ENCODE peak calls at places on chromosomes 4 and X, in seven cellular contexts. S is substantia nigra, F is HepG2, C is cardiac muscle cell, L is mammary epithelial cell, X is uterus, G is fibroblast of lung. Z is an unnamed sample.

GRCh38 chrX:124211312-124211942 is 121.0 kb upstream of the TEX13D start:
- DNase-seq in S (no peak), F (peak), G (peak), L (peak), C (peak), X (no peak), Z (no peak)

GRCh38 chr4:1033840-1034551 is 22.6 kb downstream of the FGFRL1 start:
- DNase-seq in L (no peak), G (peak), X (no peak), C (no peak), F (no peak), S (peak), Z (peak)

GRCh38 chr4:134202557-134202956 is 968 bp upstream of the PABPC4L start:
- DNase-seq in G (peak), C (no peak), X (no peak), S (no peak), L (no peak), F (no peak), Z (no peak)

GRCh38 chrX:142499992-142500391 is 294.9 kb upstream of the MAGEC2 start:
- DNase-seq in C (no peak), L (no peak), S (no peak), G (no peak), X (no peak), F (no peak), Z (no peak)

GRCh38 chr4:173835863-173836262 is 305.8 kb upstream of the HAND2 start:
- DNase-seq in S (no peak), C (peak), G (peak), L (peak), F (no peak), X (peak), Z (no peak)

GRCh38 chrX:43813898-43814297 is 68.4 kb downstream of the MAOB start:
- DNase-seq in C (peak), G (peak), S (peak), L (no peak), X (no peak), F (no peak), Z (no peak)

GRCh38 chr4:26782830-26783202 is 77.8 kb upstream of the STIM2 start:
- DNase-seq in X (no peak), L (no peak), G (no peak), F (no peak), C (no peak), S (no peak), Z (no peak)

GRCh38 chr4:6574747-6575502 is at the start of gene MAN2B2:
- DNase-seq in F (peak), S (peak), G (peak), L (peak), X (peak), C (peak), Z (peak)

GRCh38 chr4:57102050-57102564 is 8.1 kb downstream of the IGFBP7 start:
- DNase-seq in L (peak), F (peak), C (peak), G (peak), S (no peak), X (peak), Z (no peak)

GRCh38 chr4:57100979-57101629 is 9.1 kb downstream of the IGFBP7 start:
- DNase-seq in X (no peak), L (no peak), S (no peak), C (no peak), G (no peak), F (peak), Z (no peak)

GRCh38 chr4:57104706-57105560 is 5.3 kb downstream of the IGFBP7 start:
- DNase-seq in L (no peak), F (no peak), G (no peak), S (no peak), X (no peak), C (no peak), Z (no peak)

GRCh38 chr4:57099363-57099762 is 10.8 kb downstream of the IGFBP7 start:
- DNase-seq in S (no peak), C (no peak), F (peak), X (no peak), G (no peak), L (no peak), Z (no peak)

DNA sequence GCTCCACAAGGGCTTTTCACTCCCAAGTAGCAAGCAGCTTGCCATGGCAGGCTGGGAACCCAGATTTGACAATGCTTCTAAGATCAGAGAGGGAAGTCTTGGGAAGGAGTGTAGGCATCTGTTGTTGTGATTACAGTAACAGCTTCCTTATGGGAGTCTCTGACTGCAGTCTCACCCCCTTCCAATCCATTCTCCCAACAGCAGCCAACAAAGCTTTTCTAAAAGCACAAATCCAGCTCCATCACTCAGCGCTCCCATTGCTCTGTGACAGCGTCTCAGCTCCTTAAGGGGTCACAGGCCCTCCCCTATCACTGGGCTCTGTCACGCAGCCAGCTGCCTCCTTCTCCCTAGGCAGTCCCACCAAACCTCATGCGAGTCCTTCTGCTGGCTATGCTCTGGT is 7.1 kb downstream of the IGFBP7 start:
- DNase-seq in L (no peak), X (no peak), G (no peak), F (no peak), C (no peak), S (no peak), Z (no peak)
- H3K27ac ChIP-seq in L (no peak), X (peak), G (peak), F (no peak), C (peak), S (no peak), Z (peak)

DNA sequence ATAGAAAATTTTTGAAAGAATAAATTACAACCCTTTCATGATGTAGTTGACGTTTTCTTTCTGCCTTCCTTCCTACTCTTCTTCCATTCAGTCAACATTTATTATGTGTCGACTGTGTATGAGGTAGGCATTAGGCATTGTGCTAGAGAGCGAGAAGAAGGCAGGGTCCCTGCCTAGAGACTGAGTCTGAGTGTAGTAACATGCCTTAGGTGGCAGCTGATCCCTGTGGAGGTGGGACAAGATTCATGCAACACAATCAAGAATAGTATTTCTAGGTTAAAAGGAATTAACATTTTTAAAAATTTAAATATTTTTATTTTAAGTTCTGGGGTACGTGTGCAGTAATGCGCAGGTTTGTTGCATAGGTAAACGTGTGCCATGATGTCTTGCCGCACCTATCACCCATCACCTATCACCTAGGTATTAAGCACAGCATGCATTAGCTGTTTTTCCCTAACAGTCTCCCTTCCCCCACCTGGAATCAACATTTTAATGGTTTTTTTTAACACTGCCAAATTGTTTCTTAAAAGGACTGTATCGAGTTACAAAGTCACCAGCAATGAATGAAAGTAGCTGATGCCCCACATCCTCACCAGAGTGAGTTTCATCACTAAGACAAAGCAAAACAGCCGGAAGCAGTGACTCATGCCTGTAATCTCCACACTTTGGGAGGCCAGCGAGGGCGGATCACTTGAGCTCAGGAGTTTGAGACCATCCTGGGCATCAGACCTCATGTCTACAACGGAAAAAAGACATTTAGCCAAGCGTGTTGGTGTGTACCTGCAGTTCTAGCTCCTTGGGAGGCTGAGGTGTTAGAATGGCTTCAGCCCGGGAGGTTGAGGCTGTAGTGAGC is 84.0 kb downstream of the WWC2 start:
- DNase-seq in L (peak), S (no peak), G (peak), X (peak), F (peak), C (peak), Z (no peak)
- H3K27ac ChIP-seq in L (no peak), S (no peak), G (no peak), X (no peak), F (peak), C (no peak), Z (no peak)

DNA sequence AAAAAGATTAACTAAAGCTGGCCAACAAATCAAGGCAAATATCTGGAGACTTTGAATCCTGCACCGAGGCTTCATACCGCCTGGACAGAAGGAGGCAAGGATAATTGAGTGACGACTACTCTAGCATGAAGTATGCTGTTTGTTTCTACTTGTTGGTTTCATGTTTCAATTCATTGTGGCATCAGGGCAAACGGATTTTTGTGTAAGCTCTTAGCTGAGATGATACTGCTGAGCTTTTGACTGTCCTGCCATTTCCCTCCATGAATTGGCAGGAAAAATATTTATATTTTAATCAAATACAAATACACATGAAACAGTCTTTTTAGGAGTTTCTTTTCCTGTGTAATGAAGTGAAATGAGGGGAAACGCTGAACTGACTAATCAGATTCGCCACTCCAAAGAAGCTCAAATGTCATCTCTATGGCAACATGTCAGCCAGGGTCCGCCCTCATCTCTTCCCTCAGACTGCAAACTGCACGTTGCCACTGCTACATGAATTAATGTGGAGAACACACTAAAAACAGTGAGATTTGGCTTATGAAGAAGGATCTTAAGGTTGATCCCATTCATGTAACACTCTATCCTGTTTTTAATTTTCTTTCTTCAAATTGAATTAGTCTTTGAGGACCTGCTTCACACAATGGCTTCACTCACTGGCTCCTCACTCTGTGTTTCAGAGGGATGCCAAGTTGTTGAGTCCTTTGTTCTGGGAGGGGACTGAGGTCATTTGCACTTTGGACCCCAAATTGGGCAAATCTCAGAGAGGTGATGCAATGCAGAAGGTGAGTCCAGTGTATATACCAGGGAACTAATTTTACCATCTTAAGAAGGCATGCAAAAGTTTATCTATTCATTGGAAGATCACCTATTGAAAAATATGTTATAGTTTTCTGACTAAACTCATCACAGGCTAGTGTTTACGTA is 149.6 kb upstream of the MID1 start:
- DNase-seq in G (peak), F (no peak), C (peak), X (no peak), S (no peak), L (no peak), Z (peak)
- H3K27ac ChIP-seq in G (peak), F (no peak), C (peak), X (peak), S (no peak), L (no peak), Z (no peak)

DNA sequence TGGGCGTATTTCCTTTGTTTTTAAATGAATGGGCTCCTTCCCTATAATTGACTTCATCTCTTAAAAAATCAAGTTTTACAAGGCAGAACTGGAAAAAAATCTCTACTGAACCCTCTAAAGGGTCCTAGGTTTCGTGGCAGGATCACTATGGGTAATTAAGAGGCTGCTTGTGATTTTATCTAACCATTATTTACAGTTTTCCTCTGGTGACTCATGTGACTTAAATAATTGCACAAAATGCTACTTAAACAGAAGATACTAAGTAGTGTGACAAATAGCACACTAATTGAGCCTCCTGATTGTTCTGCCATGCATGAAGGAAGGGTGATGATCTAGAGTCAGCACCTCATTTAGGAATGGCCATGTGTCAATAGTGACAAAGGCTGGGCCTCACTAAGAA is 35.5 kb downstream of the OFD1 start:
- DNase-seq in X (no peak), G (no peak), S (no peak), L (no peak), C (no peak), F (no peak), Z (no peak)
- H3K27ac ChIP-seq in X (no peak), G (no peak), S (no peak), L (no peak), C (no peak), F (no peak), Z (no peak)

GRCh38 chrX:129761596-129761995 is 18.2 kb upstream of the SASH3 start:
- DNase-seq in S (no peak), F (no peak), G (no peak), X (no peak), L (no peak), C (no peak), Z (no peak)

GRCh38 chrX:129760981-129761380 is 18.8 kb upstream of the SASH3 start:
- DNase-seq in S (no peak), L (no peak), F (no peak), X (no peak), C (no peak), G (no peak), Z (no peak)

GRCh38 chrX:129762448-129762847 is 17.3 kb upstream of the SASH3 start:
- DNase-seq in G (no peak), F (no peak), C (no peak), X (no peak), L (no peak), S (no peak), Z (no peak)

GRCh38 chrX:129760155-129760554 is 19.6 kb upstream of the SASH3 start:
- DNase-seq in C (no peak), G (no peak), F (no peak), L (no peak), X (no peak), S (no peak), Z (no peak)

GRCh38 chrX:129759576-129760061 is 20.1 kb upstream of the SASH3 start:
- DNase-seq in S (peak), F (no peak), X (no peak), G (peak), C (no peak), L (peak), Z (peak)
- H3K27ac ChIP-seq in S (peak), F (no peak), X (no peak), G (no peak), C (no peak), L (no peak), Z (no peak)

Z was measured in caudate nucleus.